ENCODE peak calls at places on chromosomes 7 and 10, in nine cellular contexts. One of them, this sample, is unnamed.
A peak's percentile ranks its signal among the peaks of the same experiment; 100 is the strongest.

GRCh38 chr7:66239467-66239856 is 34.3 kb downstream of the TPST1 start:
- DNase-seq in AG08396: no peak
- DNase-seq in SK-N-DZ: no peak
- DNase-seq in AG08395: no peak
- DNase-seq in hepatic stellate cell: no peak
- DNase-seq in HTR-8/SVneo: no peak
- DNase-seq in A673: no peak
- DNase-seq in spleen: no peak
- DNase-seq in stimulated activated CD8-positive, alpha-beta memory T cell treated with anti-CD3 and anti-CD28 coated beads, Interleukin-7, amount 100 ng/mL, for 48 hours: no peak
- DNase-seq in this sample: no peak

GRCh38 chr7:79936281-79936983 is 198.2 kb upstream of the GNAI1 start:
- DNase-seq in AG08395: no peak
- DNase-seq in AG08396: no peak
- DNase-seq in stimulated activated CD8-positive, alpha-beta memory T cell treated with anti-CD3 and anti-CD28 coated beads, Interleukin-7, amount 100 ng/mL, for 48 hours: no peak
- DNase-seq in hepatic stellate cell: no peak
- DNase-seq in SK-N-DZ: no peak
- DNase-seq in HTR-8/SVneo: no peak
- DNase-seq in A673: no peak
- DNase-seq in spleen: no peak
- DNase-seq in this sample: no peak

GRCh38 chr7:101563933-101564777 is 64.9 kb downstream of the MYL10 start:
- DNase-seq in SK-N-DZ: no peak
- DNase-seq in spleen: no peak
- DNase-seq in stimulated activated CD8-positive, alpha-beta memory T cell treated with anti-CD3 and anti-CD28 coated beads, Interleukin-7, amount 100 ng/mL, for 48 hours: no peak
- DNase-seq in HTR-8/SVneo: no peak
- DNase-seq in A673: no peak
- DNase-seq in hepatic stellate cell: no peak
- DNase-seq in AG08395: no peak
- DNase-seq in AG08396: peak; percentile 2
- DNase-seq in this sample: no peak

GRCh38 chr7:72258074-72258473 is 154.1 kb downstream of the CALN1 start:
- DNase-seq in spleen: no peak
- DNase-seq in A673: no peak
- DNase-seq in stimulated activated CD8-positive, alpha-beta memory T cell treated with anti-CD3 and anti-CD28 coated beads, Interleukin-7, amount 100 ng/mL, for 48 hours: no peak
- DNase-seq in HTR-8/SVneo: no peak
- DNase-seq in AG08395: no peak
- DNase-seq in SK-N-DZ: no peak
- DNase-seq in AG08396: no peak
- DNase-seq in hepatic stellate cell: no peak
- DNase-seq in this sample: no peak

GRCh38 chr7:158031820-158032424 is 555.7 kb downstream of the PTPRN2 start:
- DNase-seq in HTR-8/SVneo: no peak
- DNase-seq in AG08395: no peak
- DNase-seq in AG08396: no peak
- DNase-seq in hepatic stellate cell: no peak
- DNase-seq in stimulated activated CD8-positive, alpha-beta memory T cell treated with anti-CD3 and anti-CD28 coated beads, Interleukin-7, amount 100 ng/mL, for 48 hours: no peak
- DNase-seq in SK-N-DZ: peak; percentile 81
- DNase-seq in spleen: peak; percentile 59
- DNase-seq in A673: no peak
- DNase-seq in this sample: no peak

GRCh38 chr7:49001610-49002033 is 77.3 kb downstream of the CDC14C start:
- DNase-seq in AG08396: no peak
- DNase-seq in SK-N-DZ: peak; percentile 28
- DNase-seq in AG08395: no peak
- DNase-seq in A673: peak; percentile 36
- DNase-seq in spleen: no peak
- DNase-seq in stimulated activated CD8-positive, alpha-beta memory T cell treated with anti-CD3 and anti-CD28 coated beads, Interleukin-7, amount 100 ng/mL, for 48 hours: no peak
- DNase-seq in HTR-8/SVneo: no peak
- DNase-seq in hepatic stellate cell: no peak
- DNase-seq in this sample: no peak

GRCh38 chr10:119416855-119417254 is 125.7 kb downstream of the RGS10 start:
- DNase-seq in AG08396: peak; percentile 73
- DNase-seq in A673: peak; percentile 66
- DNase-seq in stimulated activated CD8-positive, alpha-beta memory T cell treated with anti-CD3 and anti-CD28 coated beads, Interleukin-7, amount 100 ng/mL, for 48 hours: peak; percentile 48
- DNase-seq in HTR-8/SVneo: peak; percentile 68
- DNase-seq in SK-N-DZ: peak; percentile 35
- DNase-seq in hepatic stellate cell: peak; percentile 79
- DNase-seq in spleen: peak; percentile 92
- DNase-seq in AG08395: peak; percentile 64
- DNase-seq in this sample: no peak

GRCh38 chr10:90652519-90652918 is 205.3 kb downstream of the HTR7 start:
- DNase-seq in hepatic stellate cell: no peak
- DNase-seq in stimulated activated CD8-positive, alpha-beta memory T cell treated with anti-CD3 and anti-CD28 coated beads, Interleukin-7, amount 100 ng/mL, for 48 hours: no peak
- DNase-seq in SK-N-DZ: peak; percentile 25
- DNase-seq in AG08395: no peak
- DNase-seq in AG08396: no peak
- DNase-seq in A673: peak; percentile 4
- DNase-seq in HTR-8/SVneo: peak; percentile 0
- DNase-seq in spleen: no peak
- DNase-seq in this sample: no peak

GRCh38 chr7:74525881-74526280 is 72.2 kb downstream of the GTF2IRD1 start:
- DNase-seq in spleen: no peak
- DNase-seq in AG08396: no peak
- DNase-seq in stimulated activated CD8-positive, alpha-beta memory T cell treated with anti-CD3 and anti-CD28 coated beads, Interleukin-7, amount 100 ng/mL, for 48 hours: no peak
- DNase-seq in hepatic stellate cell: no peak
- DNase-seq in A673: no peak
- DNase-seq in AG08395: no peak
- DNase-seq in SK-N-DZ: no peak
- DNase-seq in HTR-8/SVneo: no peak
- DNase-seq in this sample: no peak

GRCh38 chr10:92298487-92298886 is 7.5 kb downstream of the MARCHF5 start:
- DNase-seq in stimulated activated CD8-positive, alpha-beta memory T cell treated with anti-CD3 and anti-CD28 coated beads, Interleukin-7, amount 100 ng/mL, for 48 hours: no peak
- DNase-seq in HTR-8/SVneo: no peak
- DNase-seq in AG08395: no peak
- DNase-seq in AG08396: no peak
- DNase-seq in spleen: peak; percentile 25
- DNase-seq in A673: no peak
- DNase-seq in hepatic stellate cell: no peak
- DNase-seq in SK-N-DZ: no peak
- DNase-seq in this sample: no peak

GRCh38 chr7:134126937-134127848 is at the start of gene LRGUK:
- DNase-seq in A673: peak; percentile 88
- DNase-seq in AG08396: peak; percentile 90
- DNase-seq in spleen: peak; percentile 94
- DNase-seq in HTR-8/SVneo: peak; percentile 83
- DNase-seq in hepatic stellate cell: peak; percentile 87
- DNase-seq in AG08395: peak; percentile 93
- DNase-seq in SK-N-DZ: peak; percentile 70
- DNase-seq in stimulated activated CD8-positive, alpha-beta memory T cell treated with anti-CD3 and anti-CD28 coated beads, Interleukin-7, amount 100 ng/mL, for 48 hours: peak; percentile 66
- DNase-seq in this sample: peak; percentile 14

GRCh38 chr10:938954-939678 is 7.6 kb upstream of the LARP4B start:
- DNase-seq in AG08395: no peak
- DNase-seq in AG08396: no peak
- DNase-seq in hepatic stellate cell: peak; percentile 31
- DNase-seq in spleen: no peak
- DNase-seq in A673: no peak
- DNase-seq in SK-N-DZ: no peak
- DNase-seq in stimulated activated CD8-positive, alpha-beta memory T cell treated with anti-CD3 and anti-CD28 coated beads, Interleukin-7, amount 100 ng/mL, for 48 hours: no peak
- DNase-seq in HTR-8/SVneo: no peak
- DNase-seq in this sample: no peak

GRCh38 chr10:126251778-126252407 is 136.4 kb downstream of the ADAM12 start:
- DNase-seq in HTR-8/SVneo: no peak
- DNase-seq in A673: no peak
- DNase-seq in AG08395: no peak
- DNase-seq in hepatic stellate cell: no peak
- DNase-seq in AG08396: no peak
- DNase-seq in stimulated activated CD8-positive, alpha-beta memory T cell treated with anti-CD3 and anti-CD28 coated beads, Interleukin-7, amount 100 ng/mL, for 48 hours: no peak
- DNase-seq in spleen: no peak
- DNase-seq in SK-N-DZ: no peak
- DNase-seq in this sample: no peak

GRCh38 chr7:617614-618538 is 98.2 kb upstream of the PDGFA start:
- DNase-seq in A673: no peak
- DNase-seq in stimulated activated CD8-positive, alpha-beta memory T cell treated with anti-CD3 and anti-CD28 coated beads, Interleukin-7, amount 100 ng/mL, for 48 hours: no peak
- DNase-seq in SK-N-DZ: no peak
- DNase-seq in hepatic stellate cell: no peak
- DNase-seq in AG08395: no peak
- DNase-seq in AG08396: no peak
- DNase-seq in HTR-8/SVneo: no peak
- DNase-seq in spleen: peak; percentile 75
- DNase-seq in this sample: no peak

GRCh38 chr7:71300603-71301002 is 168.7 kb downstream of the GALNT17 start:
- DNase-seq in spleen: no peak
- DNase-seq in SK-N-DZ: no peak
- DNase-seq in A673: no peak
- DNase-seq in AG08395: no peak
- DNase-seq in AG08396: no peak
- DNase-seq in HTR-8/SVneo: no peak
- DNase-seq in hepatic stellate cell: no peak
- DNase-seq in stimulated activated CD8-positive, alpha-beta memory T cell treated with anti-CD3 and anti-CD28 coated beads, Interleukin-7, amount 100 ng/mL, for 48 hours: no peak
- DNase-seq in this sample: no peak

GRCh38 chr7:6647080-6647479 is 10.0 kb downstream of the ZNF316 start:
- DNase-seq in spleen: peak; percentile 66
- DNase-seq in stimulated activated CD8-positive, alpha-beta memory T cell treated with anti-CD3 and anti-CD28 coated beads, Interleukin-7, amount 100 ng/mL, for 48 hours: no peak
- DNase-seq in AG08396: no peak
- DNase-seq in SK-N-DZ: no peak
- DNase-seq in HTR-8/SVneo: no peak
- DNase-seq in hepatic stellate cell: no peak
- DNase-seq in AG08395: no peak
- DNase-seq in A673: no peak
- DNase-seq in this sample: no peak

GRCh38 chr7:104137971-104138370 is 69.8 kb downstream of the ORC5 start:
- DNase-seq in stimulated activated CD8-positive, alpha-beta memory T cell treated with anti-CD3 and anti-CD28 coated beads, Interleukin-7, amount 100 ng/mL, for 48 hours: no peak
- DNase-seq in AG08395: peak; percentile 70
- DNase-seq in HTR-8/SVneo: no peak
- DNase-seq in spleen: no peak
- DNase-seq in SK-N-DZ: no peak
- DNase-seq in AG08396: peak; percentile 41
- DNase-seq in A673: no peak
- DNase-seq in hepatic stellate cell: peak; percentile 40
- DNase-seq in this sample: no peak

GRCh38 chr7:1253591-1254207 is 21.0 kb downstream of the UNCX start:
- DNase-seq in HTR-8/SVneo: no peak
- DNase-seq in stimulated activated CD8-positive, alpha-beta memory T cell treated with anti-CD3 and anti-CD28 coated beads, Interleukin-7, amount 100 ng/mL, for 48 hours: no peak
- DNase-seq in hepatic stellate cell: no peak
- DNase-seq in AG08396: no peak
- DNase-seq in SK-N-DZ: no peak
- DNase-seq in AG08395: no peak
- DNase-seq in A673: peak; percentile 53
- DNase-seq in spleen: no peak
- DNase-seq in this sample: no peak

GRCh38 chr7:47573758-47574472 is 8.0 kb downstream of the TNS3 start:
- DNase-seq in hepatic stellate cell: peak; percentile 58
- DNase-seq in A673: no peak
- DNase-seq in AG08396: no peak
- DNase-seq in AG08395: peak; percentile 73
- DNase-seq in spleen: no peak
- DNase-seq in SK-N-DZ: no peak
- DNase-seq in HTR-8/SVneo: peak; percentile 75
- DNase-seq in stimulated activated CD8-positive, alpha-beta memory T cell treated with anti-CD3 and anti-CD28 coated beads, Interleukin-7, amount 100 ng/mL, for 48 hours: no peak
- DNase-seq in this sample: peak; percentile 56

GRCh38 chr7:134850048-134850447 is 70.6 kb downstream of the CALD1 start:
- DNase-seq in stimulated activated CD8-positive, alpha-beta memory T cell treated with anti-CD3 and anti-CD28 coated beads, Interleukin-7, amount 100 ng/mL, for 48 hours: no peak
- DNase-seq in AG08396: no peak
- DNase-seq in A673: peak; percentile 96
- DNase-seq in hepatic stellate cell: no peak
- DNase-seq in spleen: no peak
- DNase-seq in SK-N-DZ: peak; percentile 14
- DNase-seq in HTR-8/SVneo: no peak
- DNase-seq in AG08395: no peak
- DNase-seq in this sample: peak; percentile 88

GRCh38 chr10:120575411-120575810 is 118.4 kb downstream of the PLPP4 start:
- DNase-seq in stimulated activated CD8-positive, alpha-beta memory T cell treated with anti-CD3 and anti-CD28 coated beads, Interleukin-7, amount 100 ng/mL, for 48 hours: no peak
- DNase-seq in spleen: no peak
- DNase-seq in AG08396: no peak
- DNase-seq in A673: no peak
- DNase-seq in HTR-8/SVneo: no peak
- DNase-seq in hepatic stellate cell: no peak
- DNase-seq in SK-N-DZ: no peak
- DNase-seq in AG08395: no peak
- DNase-seq in this sample: no peak

GRCh38 chr7:95927781-95928180 is 155.4 kb downstream of the DYNC1I1 start:
- DNase-seq in AG08396: no peak
- DNase-seq in A673: no peak
- DNase-seq in hepatic stellate cell: no peak
- DNase-seq in AG08395: no peak
- DNase-seq in HTR-8/SVneo: no peak
- DNase-seq in spleen: no peak
- DNase-seq in stimulated activated CD8-positive, alpha-beta memory T cell treated with anti-CD3 and anti-CD28 coated beads, Interleukin-7, amount 100 ng/mL, for 48 hours: no peak
- DNase-seq in SK-N-DZ: no peak
- DNase-seq in this sample: no peak

GRCh38 chr7:147438216-147438615 is 1152.3 kb upstream of the C7orf33 start:
- DNase-seq in stimulated activated CD8-positive, alpha-beta memory T cell treated with anti-CD3 and anti-CD28 coated beads, Interleukin-7, amount 100 ng/mL, for 48 hours: no peak
- DNase-seq in A673: no peak
- DNase-seq in HTR-8/SVneo: no peak
- DNase-seq in spleen: no peak
- DNase-seq in SK-N-DZ: no peak
- DNase-seq in AG08395: no peak
- DNase-seq in hepatic stellate cell: no peak
- DNase-seq in AG08396: no peak
- DNase-seq in this sample: no peak

GRCh38 chr10:52542891-52543290 is 228.8 kb downstream of the DKK1 start:
- DNase-seq in stimulated activated CD8-positive, alpha-beta memory T cell treated with anti-CD3 and anti-CD28 coated beads, Interleukin-7, amount 100 ng/mL, for 48 hours: no peak
- DNase-seq in HTR-8/SVneo: no peak
- DNase-seq in hepatic stellate cell: no peak
- DNase-seq in AG08395: no peak
- DNase-seq in AG08396: no peak
- DNase-seq in spleen: no peak
- DNase-seq in SK-N-DZ: no peak
- DNase-seq in A673: no peak
- DNase-seq in this sample: no peak

GRCh38 chr7:143375298-143376034 is 5.7 kb upstream of the ZYX start:
- DNase-seq in AG08396: no peak
- DNase-seq in SK-N-DZ: no peak
- DNase-seq in spleen: peak; percentile 80
- DNase-seq in A673: no peak
- DNase-seq in hepatic stellate cell: no peak
- DNase-seq in AG08395: no peak
- DNase-seq in stimulated activated CD8-positive, alpha-beta memory T cell treated with anti-CD3 and anti-CD28 coated beads, Interleukin-7, amount 100 ng/mL, for 48 hours: peak; percentile 40
- DNase-seq in HTR-8/SVneo: no peak
- DNase-seq in this sample: no peak

GRCh38 chr7:14666304-14666703 is 236.2 kb downstream of the DGKB start:
- DNase-seq in SK-N-DZ: peak; percentile 43
- DNase-seq in HTR-8/SVneo: no peak
- DNase-seq in spleen: no peak
- DNase-seq in hepatic stellate cell: no peak
- DNase-seq in AG08395: no peak
- DNase-seq in stimulated activated CD8-positive, alpha-beta memory T cell treated with anti-CD3 and anti-CD28 coated beads, Interleukin-7, amount 100 ng/mL, for 48 hours: no peak
- DNase-seq in AG08396: no peak
- DNase-seq in A673: no peak
- DNase-seq in this sample: no peak

GRCh38 chr7:30157217-30157616 is 22.4 kb downstream of the MTURN start:
- DNase-seq in stimulated activated CD8-positive, alpha-beta memory T cell treated with anti-CD3 and anti-CD28 coated beads, Interleukin-7, amount 100 ng/mL, for 48 hours: no peak
- DNase-seq in HTR-8/SVneo: no peak
- DNase-seq in SK-N-DZ: no peak
- DNase-seq in A673: no peak
- DNase-seq in hepatic stellate cell: no peak
- DNase-seq in spleen: no peak
- DNase-seq in AG08395: no peak
- DNase-seq in AG08396: no peak
- DNase-seq in this sample: no peak

GRCh38 chr10:18279202-18279601 is 139.0 kb downstream of the CACNB2 start:
- DNase-seq in A673: peak; percentile 19
- DNase-seq in stimulated activated CD8-positive, alpha-beta memory T cell treated with anti-CD3 and anti-CD28 coated beads, Interleukin-7, amount 100 ng/mL, for 48 hours: no peak
- DNase-seq in spleen: no peak
- DNase-seq in AG08395: peak; percentile 18
- DNase-seq in hepatic stellate cell: peak; percentile 7
- DNase-seq in HTR-8/SVneo: no peak
- DNase-seq in AG08396: peak; percentile 21
- DNase-seq in SK-N-DZ: no peak
- DNase-seq in this sample: no peak

GRCh38 chr10:81978238-81978637 is 103.2 kb downstream of the NRG3 start:
- DNase-seq in AG08395: no peak
- DNase-seq in hepatic stellate cell: no peak
- DNase-seq in stimulated activated CD8-positive, alpha-beta memory T cell treated with anti-CD3 and anti-CD28 coated beads, Interleukin-7, amount 100 ng/mL, for 48 hours: no peak
- DNase-seq in spleen: no peak
- DNase-seq in A673: peak; percentile 19
- DNase-seq in AG08396: no peak
- DNase-seq in HTR-8/SVneo: no peak
- DNase-seq in SK-N-DZ: no peak
- DNase-seq in this sample: peak; percentile 8

GRCh38 chr7:934469-935320 is 19.8 kb downstream of the ADAP1 start:
- DNase-seq in spleen: peak; percentile 70
- DNase-seq in AG08396: no peak
- DNase-seq in SK-N-DZ: no peak
- DNase-seq in A673: no peak
- DNase-seq in stimulated activated CD8-positive, alpha-beta memory T cell treated with anti-CD3 and anti-CD28 coated beads, Interleukin-7, amount 100 ng/mL, for 48 hours: no peak
- DNase-seq in HTR-8/SVneo: no peak
- DNase-seq in AG08395: no peak
- DNase-seq in hepatic stellate cell: no peak
- DNase-seq in this sample: no peak

GRCh38 chr10:28938745-28939144 is 261.4 kb downstream of the BAMBI start:
- DNase-seq in SK-N-DZ: no peak
- DNase-seq in AG08396: no peak
- DNase-seq in stimulated activated CD8-positive, alpha-beta memory T cell treated with anti-CD3 and anti-CD28 coated beads, Interleukin-7, amount 100 ng/mL, for 48 hours: no peak
- DNase-seq in spleen: no peak
- DNase-seq in A673: no peak
- DNase-seq in hepatic stellate cell: no peak
- DNase-seq in HTR-8/SVneo: no peak
- DNase-seq in AG08395: no peak
- DNase-seq in this sample: no peak

This sample was measured in SK-N-MC.